ENCODE peak calls at places on chromosomes 4 and X, in eight cellular contexts. K is stimulated activated CD8-positive, alpha-beta memory T cell treated with anti-CD3 and anti-CD28 coated beads, Interleukin-7, amount 100 ng/mL, for 24 hours; U is GM13976; F is activated CD8-positive, alpha-beta memory T cell treated with anti-CD3 and anti-CD28 coated beads for 24 hours; D is NCI-H1417 treated with DMSO at 0.1 percent for 48 hours; L is epithelial cell of esophagus; Z is IMR-90; O is lung microvascular endothelial cell. E is an unnamed sample.

GRCh38 chrX:70434914-70435586 is 9.6 kb upstream of the DLG3 start:
- DNase-seq in L (no peak), K (no peak), F (no peak), O (peak), Z (peak), U (no peak), D (no peak), E (no peak)

GRCh38 chr4:53067125-53067802 is 205.1 kb downstream of the RASL11B start:
- DNase-seq in K (no peak), O (no peak), D (no peak), L (no peak), Z (no peak), U (no peak), F (no peak), E (no peak)

GRCh38 chr4:52199574-52200338 is 148.7 kb downstream of the SPATA18 start:
- DNase-seq in U (no peak), Z (peak), D (no peak), O (peak), F (no peak), L (peak), K (no peak), E (peak)

GRCh38 chr4:153467154-153467896 is 1.2 kb downstream of the TMEM131L start:
- DNase-seq in L (peak), U (peak), F (no peak), O (peak), D (no peak), Z (no peak), K (no peak), E (peak)

GRCh38 chrX:120315776-120316175 is 4.5 kb upstream of the TMEM255A start:
- DNase-seq in U (no peak), L (peak), F (no peak), O (no peak), K (no peak), Z (no peak), D (no peak), E (no peak)

GRCh38 chrX:44062842-44063241 is 89.7 kb upstream of the NDP start:
- DNase-seq in D (no peak), K (no peak), Z (no peak), L (peak), F (no peak), O (no peak), U (no peak), E (peak)

GRCh38 chrX:154459843-154460242 is 1.8 kb downstream of the PLXNA3 start:
- DNase-seq in K (no peak), O (no peak), U (no peak), D (no peak), L (no peak), F (no peak), Z (no peak), E (no peak)

GRCh38 chrX:39752820-39753219 is 344.9 kb downstream of the BCOR start:
- DNase-seq in L (peak), O (peak), K (no peak), D (no peak), U (no peak), F (no peak), Z (peak), E (no peak)

GRCh38 chrX:119062750-119063374 is 9.9 kb upstream of the CT47C1 start:
- DNase-seq in D (no peak), Z (peak), K (no peak), O (no peak), U (no peak), F (no peak), L (peak), E (peak)

E was measured in RWPE1.